ENCODE peak calls at places on chromosomes 12 and 14, in ten cellular contexts. P is CD8-positive, alpha-beta T cell; B is retinal pigment epithelial cell; Y is AG10803; A is lung; T is cardiac muscle cell; Z is fibroblast of the aortic adventitia; U is ascending aorta; N is aorta; S is psoas muscle. G is an unnamed sample.
A peak's percentile ranks its signal among the peaks of the same experiment; 100 is the strongest.

GRCh38 chr12:112891093-112892024 is 15.4 kb upstream of the OAS1 start:
- DNase-seq in P (no peak), B (no peak), Y (no peak), A (no peak), T (no peak), Z (peak; percentile 27), U (no peak), N (no peak), S (peak; percentile 39), G (no peak)

GRCh38 chr14:100239200-100239839 is 376 bp downstream of the YY1 start:
- DNase-seq in P (peak; percentile 34), B (no peak), Y (no peak), A (peak; percentile 36), T (peak; percentile 23), Z (no peak), U (no peak), N (peak; percentile 68), S (peak; percentile 45), G (no peak)

GRCh38 chr12:88052686-88053085 is 23.5 kb upstream of the C12orf50 start:
- DNase-seq in P (no peak), B (no peak), Y (peak; percentile 42), A (no peak), T (peak; percentile 20), Z (peak; percentile 48), U (no peak), N (no peak), S (no peak), G (peak; percentile 17)

GRCh38 chr14:75454963-75455546 is 27.2 kb downstream of the JDP2 start:
- DNase-seq in P (no peak), B (peak; percentile 46), Y (peak; percentile 82), A (peak; percentile 77), T (peak; percentile 46), Z (peak; percentile 81), U (no peak), N (peak; percentile 73), S (peak; percentile 78), G (no peak)

GRCh38 chr12:3607039-3607719 is 116.2 kb downstream of the PRMT8 start:
- DNase-seq in P (no peak), B (no peak), Y (no peak), A (no peak), T (no peak), Z (no peak), U (no peak), N (no peak), S (no peak), G (no peak)

GRCh38 chr14:67722293-67722692 is 20.6 kb downstream of the RDH12 start:
- DNase-seq in P (no peak), B (peak; percentile 7), Y (peak; percentile 47), A (no peak), T (peak; percentile 53), Z (peak; percentile 81), U (no peak), N (peak; percentile 74), S (peak; percentile 55), G (no peak)

GRCh38 chr14:21039059-21039422 is 3.1 kb upstream of the RNASE7 start:
- DNase-seq in P (no peak), B (no peak), Y (peak; percentile 89), A (peak; percentile 59), T (peak; percentile 65), Z (peak; percentile 87), U (no peak), N (peak; percentile 83), S (peak; percentile 90), G (no peak)

GRCh38 chr14:25484194-25484593 is 434.2 kb upstream of the STXBP6 start:
- DNase-seq in P (no peak), B (no peak), Y (no peak), A (no peak), T (no peak), Z (no peak), U (no peak), N (no peak), S (no peak), G (no peak)

GRCh38 chr12:2454778-2455177 is 340.0 kb upstream of the FKBP4 start:
- DNase-seq in P (no peak), B (no peak), Y (no peak), A (no peak), T (no peak), Z (no peak), U (no peak), N (no peak), S (no peak), G (no peak)

GRCh38 chr14:35043046-35043445 is 3.0 kb upstream of the FAM177A1 start:
- DNase-seq in P (no peak), B (peak; percentile 12), Y (no peak), A (no peak), T (no peak), Z (no peak), U (no peak), N (no peak), S (no peak), G (no peak)

GRCh38 chr12:47741340-47741703 is 16.0 kb upstream of the ENDOU start:
- DNase-seq in P (peak; percentile 83), B (no peak), Y (peak; percentile 42), A (peak; percentile 64), T (peak; percentile 68), Z (no peak), U (peak; percentile 69), N (peak; percentile 93), S (peak; percentile 76), G (peak; percentile 85)

GRCh38 chr12:44523828-44524227 is 352.3 kb downstream of the NELL2 start:
- DNase-seq in P (no peak), B (no peak), Y (no peak), A (no peak), T (no peak), Z (no peak), U (no peak), N (no peak), S (no peak), G (no peak)

GRCh38 chr14:99231850-99232401 is 40.1 kb downstream of the BCL11B start:
- DNase-seq in P (peak; percentile 47), B (no peak), Y (no peak), A (no peak), T (peak; percentile 86), Z (no peak), U (no peak), N (no peak), S (no peak), G (no peak)

GRCh38 chr12:62484234-62484633 is 17.6 kb downstream of the MON2 start:
- DNase-seq in P (no peak), B (no peak), Y (peak; percentile 63), A (no peak), T (no peak), Z (peak; percentile 22), U (no peak), N (no peak), S (no peak), G (no peak)

GRCh38 chr12:62482769-62483168 is 16.1 kb downstream of the MON2 start:
- DNase-seq in P (no peak), B (no peak), Y (no peak), A (no peak), T (no peak), Z (no peak), U (no peak), N (no peak), S (no peak), G (no peak)

GRCh38 chr12:62481843-62482540 is 15.4 kb downstream of the MON2 start:
- DNase-seq in P (no peak), B (no peak), Y (no peak), A (no peak), T (no peak), Z (no peak), U (no peak), N (no peak), S (no peak), G (no peak)
- H3K4me3 ChIP-seq in P (no peak overlapping the region), B (no peak overlapping the region), Y (no peak overlapping the region), A (no peak overlapping the region), T (no peak overlapping the region), Z (no peak overlapping the region), U (no peak overlapping the region), N (no peak overlapping the region), S (no peak overlapping the region), G (no peak overlapping the region)

DNA sequence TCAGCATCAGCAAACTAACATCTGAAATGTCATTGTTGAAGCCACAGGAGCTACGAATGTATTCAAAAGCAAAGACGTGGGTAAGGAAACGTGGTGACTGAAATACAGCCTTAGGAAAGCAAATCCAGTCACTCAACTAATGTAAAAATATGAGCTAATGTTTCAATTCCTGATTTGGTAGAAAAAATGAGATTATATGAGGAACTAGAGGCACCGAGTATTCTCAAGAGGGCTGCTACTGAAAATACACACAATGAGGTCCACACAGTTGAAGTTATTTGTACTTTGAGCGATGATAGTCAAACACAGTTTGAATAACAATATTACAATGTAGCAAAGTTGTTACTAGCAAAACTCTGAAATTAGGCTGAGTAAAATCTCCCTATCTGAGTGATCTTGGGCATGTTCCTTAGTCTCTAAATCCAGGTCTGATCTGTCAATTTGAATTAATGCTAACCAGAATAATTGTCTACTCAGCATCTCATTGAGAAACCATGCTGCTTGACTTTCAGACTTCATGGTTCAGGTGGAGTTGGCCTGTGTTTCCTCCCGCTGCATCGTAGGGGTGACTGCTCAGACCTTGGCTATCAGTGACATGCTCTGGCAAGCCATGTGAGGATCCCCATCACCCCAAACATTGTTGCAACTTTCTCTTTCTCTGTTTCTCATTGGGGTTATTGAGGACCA is 467.1 kb upstream of the SOX5 start:
- DNase-seq in P (no peak), B (no peak), Y (no peak), A (no peak), T (no peak), Z (no peak), U (no peak), N (no peak), S (no peak), G (no peak)
- H3K4me3 ChIP-seq in P (no peak overlapping the region), B (no peak overlapping the region), Y (no peak overlapping the region), A (no peak overlapping the region), T (no peak overlapping the region), Z (no peak overlapping the region), U (no peak overlapping the region), N (no peak overlapping the region), S (no peak overlapping the region), G (no peak overlapping the region)

DNA sequence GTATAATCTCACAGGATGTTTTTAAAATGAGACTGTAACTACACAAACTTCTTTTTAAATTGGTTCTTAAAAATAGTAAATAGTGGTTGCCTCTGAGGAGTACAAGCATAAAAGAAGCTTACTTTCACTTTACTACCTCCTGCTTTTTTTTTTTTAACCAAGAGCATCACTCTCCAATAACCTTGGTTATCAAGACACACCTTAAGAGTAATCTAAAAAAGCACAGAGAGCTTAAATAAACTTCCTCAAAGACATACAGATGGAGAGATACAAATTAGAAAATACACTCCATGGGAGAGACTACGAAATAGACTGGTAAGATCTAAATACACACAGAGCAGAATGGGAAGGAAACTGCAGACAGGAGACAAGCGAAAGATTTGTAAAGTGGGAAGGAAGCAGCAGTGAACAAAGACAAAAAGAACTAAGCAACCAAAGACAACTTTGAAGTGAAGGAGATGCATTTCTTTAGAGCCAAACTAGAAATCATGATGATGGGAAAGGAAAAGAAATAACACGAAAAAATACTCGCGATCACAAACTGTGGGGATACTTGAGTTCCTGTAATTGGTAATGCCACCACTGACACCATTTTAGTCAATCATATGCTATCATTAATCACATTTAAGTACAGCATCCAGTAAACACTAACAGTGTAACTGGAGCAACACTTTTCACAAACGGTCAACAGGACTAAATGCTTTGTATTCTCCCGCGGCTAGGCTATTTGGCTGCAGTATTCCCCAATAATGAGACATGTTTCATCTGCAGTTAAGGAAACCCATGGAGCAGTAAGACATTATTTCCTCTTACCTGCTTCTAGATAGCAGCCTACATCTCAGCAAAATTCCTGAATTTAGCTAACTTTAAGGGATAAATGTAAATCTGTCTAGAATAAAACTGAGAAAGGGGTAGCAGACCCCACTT is 8.2 kb downstream of the SINHCAF start:
- DNase-seq in P (no peak), B (no peak), Y (peak; percentile 14), A (no peak), T (no peak), Z (peak; percentile 28), U (no peak), N (no peak), S (no peak), G (peak; percentile 32)
- H3K4me3 ChIP-seq in P (peak overlapping the region; percentile 36), B (no peak overlapping the region), Y (peak overlapping the region; percentile 35), A (no peak overlapping the region), T (peak overlapping the region; percentile 1), Z (peak overlapping the region; percentile 19), U (peak overlapping the region; percentile 28), N (no peak overlapping the region), S (peak overlapping the region; percentile 50), G (peak overlapping the region; percentile 17)

GRCh38 chr12:107730942-107731341 is 30.0 kb downstream of the PRDM4 start:
- DNase-seq in P (no peak), B (no peak), Y (no peak), A (no peak), T (no peak), Z (no peak), U (no peak), N (no peak), S (no peak), G (no peak)
- H3K4me3 ChIP-seq in P (no peak overlapping the region), B (no peak overlapping the region), Y (no peak overlapping the region), A (no peak overlapping the region), T (no peak overlapping the region), Z (no peak overlapping the region), U (no peak overlapping the region), N (no peak overlapping the region), S (no peak overlapping the region), G (no peak overlapping the region)

G was measured in Jurkat, Clone E6-1.